ENCODE peak calls at places on chromosomes 11 and 22, in six cellular contexts. One of them, this sample, is unnamed.

GRCh38 chr22:46823654-46824053 is 61.2 kb downstream of the TBC1D22A start:
- DNase-seq in AML-193: no peak
- DNase-seq in posterior vena cava: peak
- DNase-seq in ACHN: no peak
- DNase-seq in NCI-H1092: no peak
- DNase-seq in HCT116: no peak
- DNase-seq in this sample: no peak

GRCh38 chr11:121134758-121135312 is 33.8 kb downstream of the TECTA start:
- DNase-seq in NCI-H1092: no peak
- DNase-seq in AML-193: no peak
- DNase-seq in HCT116: no peak
- DNase-seq in ACHN: no peak
- DNase-seq in posterior vena cava: no peak
- DNase-seq in this sample: no peak

GRCh38 chr11:124657922-124658321 is 15.6 kb downstream of the SIAE start:
- DNase-seq in AML-193: no peak
- DNase-seq in posterior vena cava: no peak
- DNase-seq in HCT116: no peak
- DNase-seq in ACHN: no peak
- DNase-seq in NCI-H1092: no peak
- DNase-seq in this sample: no peak

GRCh38 chr11:47946682-47947575 is 33.4 kb upstream of the PTPRJ start:
- DNase-seq in HCT116: peak
- DNase-seq in AML-193: peak
- DNase-seq in NCI-H1092: no peak
- DNase-seq in ACHN: peak
- DNase-seq in posterior vena cava: peak
- DNase-seq in this sample: no peak

GRCh38 chr11:118914178-118914918 is 11.4 kb downstream of the BCL9L start:
- DNase-seq in ACHN: no peak
- DNase-seq in NCI-H1092: no peak
- DNase-seq in AML-193: no peak
- DNase-seq in posterior vena cava: no peak
- DNase-seq in HCT116: no peak
- DNase-seq in this sample: peak

GRCh38 chr11:8368772-8369171 is 105.1 kb upstream of the LMO1 start:
- DNase-seq in posterior vena cava: peak
- DNase-seq in ACHN: no peak
- DNase-seq in NCI-H1092: no peak
- DNase-seq in AML-193: no peak
- DNase-seq in HCT116: no peak
- DNase-seq in this sample: no peak

GRCh38 chr11:71086687-71087258 is 165.6 kb downstream of the SHANK2 start:
- DNase-seq in ACHN: peak
- DNase-seq in HCT116: no peak
- DNase-seq in AML-193: no peak
- DNase-seq in posterior vena cava: no peak
- DNase-seq in NCI-H1092: peak
- DNase-seq in this sample: no peak

GRCh38 chr11:58788355-58789023 is 56.0 kb downstream of the GLYATL2 start:
- DNase-seq in AML-193: peak
- DNase-seq in HCT116: peak
- DNase-seq in posterior vena cava: no peak
- DNase-seq in NCI-H1092: peak
- DNase-seq in ACHN: peak
- DNase-seq in this sample: peak

GRCh38 chr22:40829131-40829530 is 10.0 kb upstream of the SLC25A17 start:
- DNase-seq in ACHN: no peak
- DNase-seq in HCT116: no peak
- DNase-seq in AML-193: no peak
- DNase-seq in posterior vena cava: no peak
- DNase-seq in NCI-H1092: no peak
- DNase-seq in this sample: no peak

GRCh38 chr11:58513747-58514367 is 6.0 kb upstream of the OR5B21 start:
- DNase-seq in ACHN: peak
- DNase-seq in NCI-H1092: no peak
- DNase-seq in AML-193: peak
- DNase-seq in HCT116: peak
- DNase-seq in posterior vena cava: no peak
- DNase-seq in this sample: peak

GRCh38 chr11:101912823-101913284 is 2.0 kb upstream of the CEP126 start:
- DNase-seq in HCT116: no peak
- DNase-seq in ACHN: no peak
- DNase-seq in posterior vena cava: no peak
- DNase-seq in AML-193: no peak
- DNase-seq in NCI-H1092: no peak
- DNase-seq in this sample: no peak

GRCh38 chr11:74720596-74721478 is 10.4 kb downstream of the CHRDL2 start:
- DNase-seq in NCI-H1092: no peak
- DNase-seq in ACHN: no peak
- DNase-seq in posterior vena cava: peak
- DNase-seq in HCT116: no peak
- DNase-seq in AML-193: no peak
- DNase-seq in this sample: no peak

GRCh38 chr11:69711824-69712801 is 8.3 kb upstream of the FGF19 start:
- DNase-seq in ACHN: no peak
- DNase-seq in NCI-H1092: no peak
- DNase-seq in AML-193: peak
- DNase-seq in HCT116: peak
- DNase-seq in posterior vena cava: no peak
- DNase-seq in this sample: no peak

GRCh38 chr22:45531944-45532631 is 29.4 kb downstream of the FBLN1 start:
- DNase-seq in posterior vena cava: no peak
- DNase-seq in ACHN: no peak
- DNase-seq in NCI-H1092: no peak
- DNase-seq in HCT116: no peak
- DNase-seq in AML-193: no peak
- DNase-seq in this sample: no peak

GRCh38 chr11:72970557-72971118 is 156.4 kb downstream of the ATG16L2 start:
- DNase-seq in HCT116: no peak
- DNase-seq in posterior vena cava: no peak
- DNase-seq in AML-193: no peak
- DNase-seq in ACHN: no peak
- DNase-seq in NCI-H1092: no peak
- DNase-seq in this sample: no peak

GRCh38 chr22:31044262-31044861 is 36.8 kb upstream of the SMTN start:
- DNase-seq in AML-193: no peak
- DNase-seq in HCT116: no peak
- DNase-seq in ACHN: no peak
- DNase-seq in NCI-H1092: no peak
- DNase-seq in posterior vena cava: peak
- DNase-seq in this sample: no peak

GRCh38 chr11:1481861-1482441 is 4.6 kb downstream of the MOB2 start:
- DNase-seq in posterior vena cava: peak
- DNase-seq in ACHN: no peak
- DNase-seq in HCT116: no peak
- DNase-seq in AML-193: no peak
- DNase-seq in NCI-H1092: no peak
- DNase-seq in this sample: no peak

GRCh38 chr11:94650756-94651155 is 83.6 kb downstream of the PIWIL4 start:
- DNase-seq in NCI-H1092: no peak
- DNase-seq in ACHN: no peak
- DNase-seq in AML-193: peak
- DNase-seq in posterior vena cava: peak
- DNase-seq in HCT116: no peak
- DNase-seq in this sample: no peak

GRCh38 chr22:46366801-46367706 is 31.5 kb downstream of the TRMU start:
- DNase-seq in posterior vena cava: no peak
- DNase-seq in NCI-H1092: no peak
- DNase-seq in HCT116: no peak
- DNase-seq in ACHN: no peak
- DNase-seq in AML-193: no peak
- DNase-seq in this sample: no peak

GRCh38 chr22:47168900-47169800 is 406.7 kb downstream of the TBC1D22A start:
- DNase-seq in AML-193: no peak
- DNase-seq in NCI-H1092: no peak
- DNase-seq in posterior vena cava: peak
- DNase-seq in ACHN: peak
- DNase-seq in HCT116: no peak
- DNase-seq in this sample: no peak

GRCh38 chr11:3056296-3057068 is 741 bp downstream of the CARS1 start:
- DNase-seq in HCT116: no peak
- DNase-seq in ACHN: no peak
- DNase-seq in posterior vena cava: peak
- DNase-seq in NCI-H1092: peak
- DNase-seq in AML-193: no peak
- DNase-seq in this sample: no peak

GRCh38 chr11:119223856-119224255 is 17.7 kb downstream of the CBL start:
- DNase-seq in AML-193: no peak
- DNase-seq in NCI-H1092: no peak
- DNase-seq in ACHN: no peak
- DNase-seq in posterior vena cava: no peak
- DNase-seq in HCT116: no peak
- DNase-seq in this sample: no peak

GRCh38 chr11:132943737-132944556 is 588.4 kb downstream of the OPCML start:
- DNase-seq in AML-193: no peak
- DNase-seq in posterior vena cava: no peak
- DNase-seq in NCI-H1092: peak
- DNase-seq in ACHN: no peak
- DNase-seq in HCT116: no peak
- DNase-seq in this sample: no peak

GRCh38 chr11:1827931-1828330 is 6.9 kb upstream of the SYT8 start:
- DNase-seq in HCT116: no peak
- DNase-seq in ACHN: no peak
- DNase-seq in NCI-H1092: no peak
- DNase-seq in AML-193: no peak
- DNase-seq in posterior vena cava: peak
- DNase-seq in this sample: no peak

GRCh38 chr11:92296138-92296515 is 71.5 kb downstream of the FAT3 start:
- DNase-seq in HCT116: no peak
- DNase-seq in AML-193: no peak
- DNase-seq in NCI-H1092: no peak
- DNase-seq in posterior vena cava: no peak
- DNase-seq in ACHN: no peak
- DNase-seq in this sample: no peak

GRCh38 chr11:103537904-103538502 is 428.8 kb downstream of the DYNC2H1 start:
- DNase-seq in AML-193: peak
- DNase-seq in ACHN: peak
- DNase-seq in posterior vena cava: no peak
- DNase-seq in HCT116: peak
- DNase-seq in NCI-H1092: peak
- DNase-seq in this sample: no peak

GRCh38 chr22:42881982-42882656 is 25.0 kb upstream of the ARFGAP3 start:
- DNase-seq in posterior vena cava: no peak
- DNase-seq in ACHN: no peak
- DNase-seq in HCT116: no peak
- DNase-seq in AML-193: no peak
- DNase-seq in NCI-H1092: no peak
- DNase-seq in this sample: no peak

GRCh38 chr11:117829369-117829725 is 4.8 kb upstream of the FXYD2 start:
- DNase-seq in posterior vena cava: peak
- DNase-seq in AML-193: no peak
- DNase-seq in NCI-H1092: no peak
- DNase-seq in ACHN: no peak
- DNase-seq in HCT116: no peak
- DNase-seq in this sample: no peak

GRCh38 chr11:34243620-34244493 is 114.0 kb downstream of the ABTB2 start:
- DNase-seq in AML-193: no peak
- DNase-seq in posterior vena cava: no peak
- DNase-seq in NCI-H1092: no peak
- DNase-seq in ACHN: peak
- DNase-seq in HCT116: peak
- DNase-seq in this sample: peak

GRCh38 chr11:68099474-68100405 is 21.4 kb downstream of the CHKA start:
- DNase-seq in posterior vena cava: no peak
- DNase-seq in NCI-H1092: peak
- DNase-seq in AML-193: no peak
- DNase-seq in HCT116: no peak
- DNase-seq in ACHN: no peak
- DNase-seq in this sample: peak

GRCh38 chr11:65900125-65900898 is at the start of gene FOSL1:
- DNase-seq in posterior vena cava: peak
- DNase-seq in NCI-H1092: no peak
- DNase-seq in AML-193: peak
- DNase-seq in ACHN: peak
- DNase-seq in HCT116: peak
- DNase-seq in this sample: peak

GRCh38 chr11:71245601-71246391 is 6.6 kb downstream of the SHANK2 start:
- DNase-seq in ACHN: no peak
- DNase-seq in AML-193: no peak
- DNase-seq in NCI-H1092: no peak
- DNase-seq in HCT116: no peak
- DNase-seq in posterior vena cava: peak
- DNase-seq in this sample: no peak

GRCh38 chr11:62504158-62504973 is 42.2 kb downstream of the AHNAK start:
- DNase-seq in HCT116: no peak
- DNase-seq in AML-193: no peak
- DNase-seq in posterior vena cava: no peak
- DNase-seq in NCI-H1092: no peak
- DNase-seq in ACHN: no peak
- DNase-seq in this sample: no peak

GRCh38 chr11:130178441-130178971 is 18.9 kb downstream of the ST14 start:
- DNase-seq in HCT116: no peak
- DNase-seq in AML-193: no peak
- DNase-seq in NCI-H1092: peak
- DNase-seq in ACHN: no peak
- DNase-seq in posterior vena cava: no peak
- DNase-seq in this sample: no peak

GRCh38 chr11:17599460-17599925 is 52.4 kb downstream of the OTOG start:
- DNase-seq in HCT116: no peak
- DNase-seq in ACHN: no peak
- DNase-seq in AML-193: no peak
- DNase-seq in NCI-H1092: no peak
- DNase-seq in posterior vena cava: no peak
- DNase-seq in this sample: no peak